ENCODE peak calls at places on chromosomes 1 and 21, in nine cellular contexts. V is T-helper 1 cell, C is mesothelial cell of epicardium, I is stomach, P is epithelial cell of esophagus, N is occipital lobe, T is fibroblast of the conjunctiva, Z is SK-N-DZ, E is pancreas. L is an unnamed sample.

GRCh38 chr1:8951246-8951645 is 5.6 kb downstream of the CA6 start:
- DNase-seq in T (no peak), N (no peak), V (no peak), E (no peak), I (no peak), C (no peak), P (no peak), Z (no peak), L (no peak)

GRCh38 chr1:16204634-16205332 is 7.7 kb downstream of the ARHGEF19 start:
- DNase-seq in P (peak), T (no peak), C (no peak), E (no peak), Z (no peak), N (no peak), I (peak), V (no peak), L (no peak)

GRCh38 chr1:184188091-184188490 is 136.6 kb downstream of the TSEN15 start:
- DNase-seq in E (no peak), T (no peak), P (no peak), N (no peak), Z (no peak), C (no peak), V (no peak), I (no peak), L (no peak)

GRCh38 chr1:2091611-2092604 is 41.7 kb downstream of the PRKCZ start:
- DNase-seq in N (no peak), V (peak), Z (no peak), T (no peak), I (peak), C (no peak), P (no peak), E (peak), L (no peak)

GRCh38 chr1:107724648-107725047 is 240.3 kb downstream of the VAV3 start:
- DNase-seq in T (no peak), V (no peak), Z (no peak), P (peak), E (no peak), C (no peak), N (no peak), I (no peak), L (no peak)

GRCh38 chr21:28454978-28455600 is 537.6 kb downstream of the LTN1 start:
- DNase-seq in P (no peak), T (peak), N (no peak), C (no peak), Z (no peak), V (no peak), I (no peak), E (no peak), L (no peak)

GRCh38 chr1:16189003-16189402 is 23.4 kb downstream of the ARHGEF19 start:
- DNase-seq in T (no peak), P (peak), N (no peak), C (no peak), V (no peak), E (no peak), Z (no peak), I (no peak), L (no peak)

GRCh38 chr1:234925440-234926251 is 203.0 kb downstream of the TOMM20 start:
- DNase-seq in C (no peak), E (no peak), I (no peak), Z (no peak), N (no peak), T (peak), P (peak), V (no peak), L (no peak)

GRCh38 chr1:219582310-219582709 is 30.6 kb downstream of the ZC3H11B start:
- DNase-seq in V (no peak), T (peak), Z (no peak), P (peak), I (no peak), E (no peak), C (no peak), N (no peak), L (no peak)

GRCh38 chr1:17624540-17625256 is 85.2 kb downstream of the ARHGEF10L start:
- DNase-seq in I (peak), V (no peak), T (peak), C (no peak), Z (no peak), N (no peak), P (peak), E (peak), L (no peak)

GRCh38 chr1:201637282-201638076 is 98.6 kb downstream of the NAV1 start:
- DNase-seq in P (no peak), N (no peak), I (no peak), C (no peak), V (no peak), Z (no peak), T (peak), E (no peak), L (no peak)

GRCh38 chr1:193322218-193322617 is 135.8 kb upstream of the B3GALT2 start:
- DNase-seq in T (peak), Z (no peak), V (no peak), N (no peak), P (peak), E (no peak), I (no peak), C (no peak), L (no peak)

GRCh38 chr1:241776911-241777310 is 71.1 kb upstream of the EXO1 start:
- DNase-seq in I (no peak), P (peak), T (no peak), N (no peak), C (no peak), E (no peak), V (no peak), Z (no peak), L (no peak)

GRCh38 chr1:43382027-43382771 is 7.4 kb downstream of the MED8 start:
- DNase-seq in P (no peak), T (no peak), Z (no peak), N (peak), I (no peak), C (no peak), E (no peak), V (no peak), L (no peak)

GRCh38 chr1:200282497-200283122 is 127.2 kb downstream of the ZNF281 start:
- DNase-seq in C (no peak), V (no peak), Z (no peak), P (no peak), N (no peak), E (no peak), I (no peak), T (no peak), L (no peak)

GRCh38 chr1:194194724-194195123 is 1008.3 kb upstream of the B3GALT2 start:
- DNase-seq in Z (no peak), I (no peak), C (no peak), V (no peak), P (no peak), T (no peak), E (no peak), N (no peak), L (no peak)

GRCh38 chr1:40032240-40032891 is 8.2 kb upstream of the CAP1 start:
- DNase-seq in T (peak), C (no peak), P (peak), N (peak), I (peak), Z (peak), E (peak), V (peak), L (no peak)

GRCh38 chr1:53368314-53369033 is 40.6 kb upstream of the LRP8 start:
- DNase-seq in Z (no peak), N (no peak), T (no peak), P (no peak), V (no peak), E (no peak), I (peak), C (peak), L (no peak)

GRCh38 chr1:24043345-24044032 is 63.4 kb upstream of the SRSF10 start:
- DNase-seq in N (no peak), P (no peak), V (no peak), C (no peak), E (no peak), Z (no peak), I (no peak), T (no peak), L (peak)

GRCh38 chr1:26036756-26037281 is 9.1 kb downstream of the SLC30A2 start:
- DNase-seq in E (peak), C (no peak), I (no peak), Z (no peak), T (no peak), N (no peak), V (no peak), P (no peak), L (no peak)

GRCh38 chr1:100034465-100034864 is 64.7 kb downstream of the SLC35A3 start:
- DNase-seq in C (no peak), P (peak), T (no peak), Z (peak), E (no peak), I (no peak), V (no peak), N (no peak), L (no peak)